ENCODE peak calls at places on chromosomes 4 and X, in four cellular contexts. C is HTR-8/SVneo, E is 8988T, P is NCI-H510A. I is an unnamed sample.

GRCh38 chrX:48083212-48083611 is 11.8 kb upstream of the ZNF630 start:
- DNase-seq in C (peak), E (peak), P (no peak), I (no peak)

GRCh38 chr4:138728566-138728965 is 287.0 kb upstream of the NOCT start:
- DNase-seq in C (no peak), E (no peak), P (no peak), I (no peak)

GRCh38 chr4:2924765-2925301 is 38.4 kb downstream of the NOP14 start:
- DNase-seq in C (no peak), E (peak), P (peak), I (peak)

GRCh38 chr4:38866973-38867477 is 581 bp upstream of the FAM114A1 start:
- DNase-seq in C (no peak), E (no peak), P (no peak), I (no peak)

GRCh38 chr4:22870847-22871246 is 178.1 kb downstream of the GBA3 start:
- DNase-seq in C (no peak), E (no peak), P (no peak), I (no peak)

GRCh38 chr4:155405059-155405458 is 28.3 kb upstream of the MAP9 start:
- DNase-seq in C (no peak), E (no peak), P (no peak), I (no peak)

GRCh38 chr4:10085386-10085785 is 31.2 kb downstream of the WDR1 start:
- DNase-seq in C (no peak), E (no peak), P (no peak), I (peak)

GRCh38 chr4:2217726-2218125 is 24.2 kb downstream of the HAUS3 start:
- DNase-seq in C (no peak), E (no peak), P (no peak), I (no peak)

GRCh38 chr4:72857216-72857615 is 212.3 kb downstream of the COX18 start:
- DNase-seq in C (no peak), E (no peak), P (no peak), I (no peak)

GRCh38 chrX:102651968-102652744 is 873 bp downstream of the GPRASP1 start:
- DNase-seq in C (no peak), E (no peak), P (peak), I (peak)

GRCh38 chrX:132490086-132490419 is 1.2 kb upstream of the MBNL3 start:
- DNase-seq in C (no peak), E (no peak), P (no peak), I (no peak)

GRCh38 chrX:20973038-20973437 is 401.2 kb upstream of the CNKSR2 start:
- DNase-seq in C (no peak), E (no peak), P (no peak), I (no peak)

GRCh38 chr4:83757121-83757621 is 221.3 kb downstream of the GPAT3 start:
- DNase-seq in C (no peak), E (no peak), P (no peak), I (no peak)

GRCh38 chrX:51894697-51895336 is 1.4 kb downstream of the MAGED1 start:
- DNase-seq in C (no peak), E (no peak), P (peak), I (peak)

GRCh38 chr4:143185253-143186107 is 763 bp downstream of the USP38 start:
- DNase-seq in C (no peak), E (no peak), P (no peak), I (no peak)

GRCh38 chr4:2923678-2924173 is 39.5 kb downstream of the NOP14 start:
- DNase-seq in C (no peak), E (no peak), P (no peak), I (peak)

GRCh38 chr4:185242749-185243533 is 33.5 kb downstream of the SNX25 start:
- DNase-seq in C (no peak), E (no peak), P (no peak), I (no peak)

I was measured in psoas muscle.